ENCODE peak calls at places on chromosomes 12 and 14, in eight cellular contexts. M is Caco-2; K is effector memory CD4-positive, alpha-beta T cell; S is endothelial cell of umbilical vein; U is A549; H is ascending aorta; P is OCI-LY7; F is neural progenitor cell. A is an unnamed sample. For H3K9me3, the result is how much of the 10 kb centered on the place peaks cover.

GRCh38 chr12:109607618-109608017 is 34.0 kb downstream of the MVK start:
- DNase-seq in H (no peak), F (no peak), M (no peak), K (no peak), U (no peak), P (no peak), S (no peak), A (no peak)

GRCh38 chr12:3363608-3364007 is 127.4 kb upstream of the PRMT8 start:
- DNase-seq in S (no peak), M (no peak), P (no peak), F (no peak), H (peak), U (no peak), K (no peak), A (no peak)

GRCh38 chr12:110234197-110235154 is 46.6 kb upstream of the ATP2A2 start:
- DNase-seq in H (no peak), K (no peak), F (no peak), S (no peak), P (no peak), M (no peak), U (no peak), A (peak)

GRCh38 chr12:93978553-93978952 is 169.8 kb upstream of the PLXNC1 start:
- DNase-seq in P (no peak), K (no peak), M (no peak), S (no peak), U (no peak), F (no peak), H (peak), A (peak)

GRCh38 chr14:36227802-36228201 is 51.3 kb upstream of the PTCSC3 start:
- DNase-seq in S (peak), U (no peak), H (no peak), P (no peak), F (no peak), M (peak), K (no peak), A (no peak)

GRCh38 chr12:2168808-2169207 is 116.0 kb downstream of the CACNA1C start:
- DNase-seq in K (no peak), M (peak), F (no peak), H (no peak), S (no peak), P (no peak), U (no peak), A (no peak)

GRCh38 chr14:22664261-22664660 is 20.1 kb upstream of the OR6J1 start:
- DNase-seq in F (no peak), H (no peak), M (no peak), P (no peak), U (no peak), K (no peak), S (no peak), A (no peak)

GRCh38 chr14:102949801-102950451 is 27.5 kb downstream of the AMN start:
- DNase-seq in K (no peak), S (no peak), P (no peak), H (no peak), M (no peak), U (no peak), F (no peak), A (no peak)

GRCh38 chr12:122032570-122032969 is 10.9 kb downstream of the BCL7A start:
- DNase-seq in F (no peak), S (no peak), M (no peak), P (peak), K (no peak), H (no peak), U (no peak), A (no peak)

GRCh38 chr12:53004582-53004981 is 1.7 kb upstream of the EIF4B start:
- DNase-seq in H (no peak), U (no peak), S (no peak), F (peak), K (no peak), M (no peak), P (no peak), A (peak)

GRCh38 chr12:119288559-119288958 is 46.0 kb upstream of the CCDC60 start:
- DNase-seq in K (no peak), H (no peak), U (no peak), M (no peak), F (peak), P (no peak), S (no peak), A (no peak)

GRCh38 chr12:32032205-32032810 is 73.1 kb downstream of the RESF1 start:
- DNase-seq in U (no peak), M (no peak), S (peak), H (no peak), K (no peak), P (no peak), F (no peak), A (no peak)

GRCh38 chr14:98513558-98513957 is 758.4 kb downstream of the BCL11B start:
- DNase-seq in U (no peak), H (no peak), F (no peak), P (no peak), S (no peak), K (no peak), M (no peak), A (no peak)

GRCh38 chr14:52485350-52485960 is 66.8 kb downstream of the TXNDC16 start:
- DNase-seq in M (no peak), S (no peak), U (no peak), F (no peak), K (no peak), P (no peak), H (no peak), A (no peak)

GRCh38 chr14:53355581-53356112 is 202.5 kb upstream of the DDHD1 start:
- DNase-seq in M (no peak), U (peak), S (peak), H (no peak), F (peak), K (no peak), P (no peak), A (peak)

GRCh38 chr14:70906785-70907171 is 481 bp upstream of the PCNX1 start:
- DNase-seq in U (no peak), P (no peak), F (no peak), H (no peak), S (peak), K (no peak), M (no peak), A (peak)

GRCh38 chr12:21001778-21002177 is 129.2 kb upstream of the SLCO1B1 start:
- DNase-seq in K (no peak), F (no peak), U (no peak), H (no peak), P (no peak), M (no peak), S (no peak), A (no peak)
- H3K9me3 ChIP-seq in K (under half), F (under half), U (under half), H (under half), P (under half), M (under half), S (under half), A (under half)

DNA sequence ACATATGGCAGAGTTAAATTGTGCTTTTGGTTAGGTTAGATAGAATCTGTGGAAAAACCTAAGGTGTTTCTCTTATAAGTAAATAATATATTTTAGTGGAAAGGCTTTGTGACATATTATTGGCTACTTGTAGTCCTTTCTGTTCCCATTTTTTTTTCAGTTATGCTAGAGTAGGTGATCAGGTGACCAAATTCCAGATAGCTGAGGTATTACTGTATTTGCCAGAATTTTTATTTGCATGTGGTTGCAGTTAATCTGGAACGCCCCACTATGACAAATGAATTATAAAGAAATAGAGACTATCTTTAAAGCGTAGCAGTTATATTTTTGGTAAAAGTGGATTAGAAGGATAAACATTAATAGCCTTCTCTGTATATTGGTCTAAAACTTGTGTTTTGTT is 52.0 kb downstream of the ARHGAP5 start:
- DNase-seq in F (no peak), P (no peak), M (no peak), H (no peak), S (no peak), U (peak), K (no peak), A (peak)
- H3K9me3 ChIP-seq in F (under half), P (under half), M (under half), H (under half), S (under half), U (under half), K (under half), A (under half)

GRCh38 chr12:132953771-132954170 is 2.3 kb downstream of the ZNF605 start:
- DNase-seq in M (no peak), H (no peak), P (no peak), K (no peak), S (no peak), U (no peak), F (no peak), A (no peak)
- H3K9me3 ChIP-seq in M (under half), H (under half), P (under half), K (under half), S (under half), U (half or more), F (under half), A (half or more)

GRCh38 chr14:105877645-105878044 is 351.3 kb downstream of the TMEM121 start:
- DNase-seq in P (no peak), S (no peak), H (no peak), U (no peak), K (no peak), M (no peak), F (no peak), A (no peak)

GRCh38 chr14:105879867-105880561 is 353.6 kb downstream of the TMEM121 start:
- DNase-seq in M (peak), P (no peak), F (no peak), K (no peak), H (peak), U (no peak), S (no peak), A (no peak)

GRCh38 chr14:105879503-105879866 is 353.1 kb downstream of the TMEM121 start:
- DNase-seq in S (no peak), K (no peak), H (no peak), F (no peak), U (no peak), P (no peak), M (peak), A (no peak)

GRCh38 chr14:105878125-105878524 is 351.7 kb downstream of the TMEM121 start:
- DNase-seq in H (no peak), P (no peak), U (no peak), K (no peak), S (no peak), M (peak), F (no peak), A (no peak)

DNA sequence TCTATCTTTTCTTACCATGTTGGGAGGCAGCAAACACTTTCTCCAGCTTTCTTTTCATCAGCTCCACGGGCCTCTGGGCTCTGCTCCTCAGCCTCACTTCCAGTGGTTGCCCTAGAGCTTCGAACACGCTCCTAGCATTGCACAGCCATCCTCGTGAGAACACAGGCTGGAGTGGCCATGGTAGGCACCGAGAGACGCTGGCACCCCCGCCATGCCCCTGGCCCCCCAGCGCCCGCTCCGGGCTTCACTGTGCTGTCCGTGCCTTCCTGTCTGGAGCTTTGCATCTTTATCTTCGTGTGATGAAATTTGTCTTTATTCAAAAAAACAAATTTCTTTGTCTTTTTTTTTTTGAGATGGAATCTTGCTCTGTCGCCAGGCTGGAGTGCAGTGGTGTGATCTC is 352.2 kb downstream of the TMEM121 start:
- DNase-seq in P (no peak), F (no peak), S (no peak), M (no peak), H (no peak), K (no peak), U (no peak), A (no peak)
- H3K9me3 ChIP-seq in P (under half), F (under half), S (under half), M (under half), H (under half), K (under half), U (under half), A (under half)

GRCh38 chr12:90619943-90620342 is 335.0 kb downstream of the CCER1 start:
- DNase-seq in H (no peak), M (no peak), U (no peak), F (no peak), P (no peak), S (no peak), K (no peak), A (no peak)

GRCh38 chr12:90621927-90622326 is 333.0 kb downstream of the CCER1 start:
- DNase-seq in F (no peak), M (no peak), U (no peak), S (peak), H (no peak), K (no peak), P (no peak), A (peak)

GRCh38 chr12:90622431-90622830 is 332.5 kb downstream of the CCER1 start:
- DNase-seq in M (no peak), K (no peak), F (no peak), H (no peak), U (no peak), P (no peak), S (peak), A (peak)

DNA sequence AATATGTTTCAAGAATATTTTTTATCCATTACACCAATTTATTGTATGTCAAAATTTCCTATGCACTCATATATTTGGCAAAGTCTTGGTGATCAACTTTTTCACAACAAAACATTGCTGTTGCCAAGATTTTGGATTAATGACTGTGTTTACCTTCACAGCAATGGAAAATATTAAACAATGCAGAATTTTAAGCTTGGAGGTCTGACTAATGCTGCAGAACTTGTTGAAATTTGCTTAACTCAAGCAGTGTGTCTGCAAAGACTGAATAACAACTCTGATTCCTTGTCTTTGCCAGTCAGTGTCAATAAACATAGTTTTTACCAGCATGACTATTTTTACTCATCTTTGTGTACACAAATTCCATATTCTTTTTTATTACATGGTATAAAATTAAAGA is 336.4 kb downstream of the CCER1 start:
- DNase-seq in H (no peak), P (no peak), F (no peak), S (peak), K (no peak), M (no peak), U (no peak), A (peak)
- H3K9me3 ChIP-seq in H (under half), P (under half), F (under half), S (under half), K (under half), M (under half), U (under half), A (under half)

DNA sequence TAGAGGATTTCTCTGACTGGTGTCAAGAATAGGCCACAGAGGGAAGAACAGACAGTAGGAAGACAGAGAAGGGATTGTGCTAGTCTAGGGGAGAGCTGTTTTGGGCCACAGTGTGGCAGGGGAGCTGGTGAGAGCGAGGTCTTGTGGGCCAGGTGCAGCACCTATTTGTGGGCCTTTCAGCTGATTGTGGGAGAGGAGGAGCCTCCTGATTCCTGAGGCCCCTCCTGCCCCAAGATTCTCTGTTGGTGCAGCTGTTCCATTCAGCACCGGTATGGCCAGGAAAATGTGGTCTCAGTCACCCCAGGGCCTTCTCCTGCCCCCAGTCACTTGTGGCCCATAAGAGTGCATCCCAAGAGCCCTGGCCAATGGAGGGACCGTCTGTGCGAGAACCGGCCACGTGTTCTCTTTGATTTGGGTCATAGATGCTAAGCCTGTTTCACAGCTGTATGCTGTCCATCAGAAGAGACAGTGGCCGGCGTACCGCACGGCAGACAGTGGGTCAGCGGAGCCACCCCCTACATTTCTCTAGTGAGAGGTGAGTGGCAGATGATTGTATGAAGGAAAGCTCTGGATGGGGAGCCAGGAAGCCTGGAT is 27.7 kb downstream of the TPCN1 start:
- DNase-seq in U (no peak), M (no peak), S (no peak), F (no peak), P (no peak), K (no peak), H (no peak), A (no peak)
- H3K9me3 ChIP-seq in U (under half), M (under half), S (under half), F (under half), P (under half), K (under half), H (under half), A (under half)

GRCh38 chr12:38161123-38162000 is 155.2 kb upstream of the ALG10B start:
- DNase-seq in S (no peak), P (no peak), F (no peak), H (no peak), K (no peak), U (no peak), M (no peak), A (no peak)
- H3K9me3 ChIP-seq in S (under half), P (under half), F (under half), H (under half), K (under half), U (under half), M (under half), A (under half)

GRCh38 chr12:72865921-72866320 is 593.8 kb downstream of the TRHDE start:
- DNase-seq in K (no peak), U (no peak), S (no peak), F (no peak), M (no peak), H (no peak), P (no peak), A (no peak)
- H3K9me3 ChIP-seq in K (under half), U (under half), S (under half), F (under half), M (under half), H (under half), P (under half), A (under half)

GRCh38 chr12:132356686-132357622 is 27.6 kb upstream of the GALNT9 start:
- DNase-seq in H (no peak), F (no peak), P (no peak), M (no peak), K (no peak), S (peak), U (peak), A (peak)
- H3K9me3 ChIP-seq in H (under half), F (under half), P (under half), M (under half), K (under half), S (under half), U (under half), A (under half)